ENCODE peak calls at places on chromosomes 5 and 9, in ten cellular contexts. Q, I, D, H, B, X, A, R, O and G are unnamed samples.

GRCh38 chr5:111998871-111999270 is 241.9 kb upstream of the NREP start:
- DNase-seq in Q (no peak), I (no peak), D (peak; percentile 46), H (no peak), B (no peak), X (no peak), A (no peak), R (no peak), O (no peak), G (peak; percentile 42)

GRCh38 chr5:123452401-123452800 is 29.2 kb upstream of the CEP120 start:
- DNase-seq in Q (no peak), I (no peak), D (no peak), H (no peak), B (no peak), X (no peak), A (no peak), R (no peak), O (no peak), G (no peak)

GRCh38 chr9:13387668-13388124 is 108.2 kb upstream of the MPDZ start:
- DNase-seq in Q (no peak), I (no peak), D (no peak), H (no peak), B (no peak), X (no peak), A (no peak), R (no peak), O (no peak), G (no peak)

GRCh38 chr5:98214240-98215051 is 559.0 kb upstream of the RGMB start:
- DNase-seq in Q (peak; percentile 81), I (no peak), D (peak; percentile 15), H (no peak), B (no peak), X (no peak), A (no peak), R (no peak), O (peak; percentile 36), G (peak; percentile 46)

GRCh38 chr5:106019271-106019670 is 1651.5 kb downstream of the EFNA5 start:
- DNase-seq in Q (peak; percentile 62), I (no peak), D (no peak), H (no peak), B (no peak), X (no peak), A (no peak), R (no peak), O (no peak), G (no peak)

GRCh38 chr5:37840036-37840909 is at the start of gene GDNF:
- DNase-seq in Q (peak; percentile 62), I (no peak), D (peak; percentile 60), H (no peak), B (no peak), X (peak; percentile 91), A (no peak), R (no peak), O (peak; percentile 83), G (no peak)

GRCh38 chr9:71885467-71885866 is 25.5 kb downstream of the ABHD17B start:
- DNase-seq in Q (no peak), I (no peak), D (no peak), H (no peak), B (no peak), X (no peak), A (no peak), R (no peak), O (no peak), G (no peak)

GRCh38 chr5:175109058-175109755 is 334.8 kb downstream of the DRD1 start:
- DNase-seq in Q (no peak), I (no peak), D (no peak), H (no peak), B (no peak), X (no peak), A (no peak), R (no peak), O (no peak), G (no peak)

GRCh38 chr9:125513634-125514413 is 193.2 kb downstream of the MAPKAP1 start:
- DNase-seq in Q (peak; percentile 78), I (no peak), D (peak; percentile 87), H (no peak), B (no peak), X (no peak), A (no peak), R (no peak), O (no peak), G (peak; percentile 88)

GRCh38 chr5:55062039-55062779 is 38.2 kb downstream of the GZMK start:
- DNase-seq in Q (no peak), I (peak; percentile 15), D (no peak), H (peak; percentile 34), B (no peak), X (no peak), A (peak; percentile 29), R (no peak), O (no peak), G (no peak)

GRCh38 chr9:113988951-113989780 is 88.9 kb downstream of the AMBP start:
- DNase-seq in Q (no peak), I (no peak), D (no peak), H (no peak), B (no peak), X (peak; percentile 82), A (no peak), R (peak; percentile 74), O (no peak), G (no peak)

GRCh38 chr9:137000177-137000930 is 4.0 kb upstream of the CLIC3 start:
- DNase-seq in Q (peak; percentile 53), I (no peak), D (no peak), H (no peak), B (no peak), X (no peak), A (no peak), R (no peak), O (no peak), G (no peak)

GRCh38 chr9:91378695-91379127 is 17.0 kb upstream of the AUH start:
- DNase-seq in Q (peak; percentile 48), I (no peak), D (no peak), H (no peak), B (no peak), X (no peak), A (no peak), R (no peak), O (no peak), G (no peak)

GRCh38 chr9:137112564-137113384 is 1.8 kb downstream of the DPP7 start:
- DNase-seq in Q (no peak), I (no peak), D (no peak), H (no peak), B (peak; percentile 24), X (peak; percentile 64), A (no peak), R (no peak), O (no peak), G (no peak)

GRCh38 chr5:133902521-133903118 is 65.8 kb downstream of the C5orf15 start:
- DNase-seq in Q (no peak), I (no peak), D (no peak), H (no peak), B (no peak), X (no peak), A (no peak), R (no peak), O (no peak), G (no peak)

GRCh38 chr9:103681435-103681834 is 412.7 kb upstream of the SMC2 start:
- DNase-seq in Q (no peak), I (no peak), D (no peak), H (no peak), B (no peak), X (no peak), A (no peak), R (no peak), O (no peak), G (no peak)

GRCh38 chr5:154047324-154047723 is 8.6 kb downstream of the MFAP3 start:
- DNase-seq in Q (no peak), I (no peak), D (no peak), H (no peak), B (no peak), X (no peak), A (no peak), R (no peak), O (no peak), G (no peak)

GRCh38 chr5:9173281-9174048 is 372.4 kb downstream of the SEMA5A start:
- DNase-seq in Q (peak; percentile 77), I (no peak), D (no peak), H (no peak), B (no peak), X (no peak), A (no peak), R (no peak), O (no peak), G (no peak)

GRCh38 chr5:133977858-133978257 is 9.4 kb upstream of the C5orf15 start:
- DNase-seq in Q (peak; percentile 80), I (no peak), D (peak; percentile 64), H (no peak), B (no peak), X (no peak), A (no peak), R (no peak), O (no peak), G (peak; percentile 51)